ENCODE peak calls at places on chromosomes 4 and X, in five cellular contexts. C is fibroblast of mammary gland, N is epithelial cell of esophagus, X is glutamatergic neuron, O is GM06990. L is an unnamed sample.

GRCh38 chrX:145563159-145563558 is 254.5 kb upstream of the SLITRK2 start:
- DNase-seq in C (no peak), X (no peak), N (no peak), O (no peak), L (no peak)

GRCh38 chrX:19332983-19333382 is 10.7 kb upstream of the PDHA1 start:
- DNase-seq in O (no peak), X (no peak), C (peak), N (no peak), L (no peak)

GRCh38 chrX:78125148-78125547 is 14.3 kb downstream of the TAF9B start:
- DNase-seq in O (no peak), C (no peak), X (no peak), N (no peak), L (no peak)

GRCh38 chr4:16056681-16057400 is 27.0 kb downstream of the PROM1 start:
- DNase-seq in X (no peak), N (no peak), C (no peak), O (no peak), L (no peak)

GRCh38 chrX:41559662-41560061 is 112.5 kb downstream of the NYX start:
- DNase-seq in X (no peak), C (peak), N (peak), O (no peak), L (no peak)

GRCh38 chr4:7101692-7102515 is 34.0 kb upstream of the GRPEL1 start:
- DNase-seq in C (peak), N (peak), X (peak), O (peak), L (no peak)

GRCh38 chr4:154164931-154165839 is 326.4 kb downstream of the DCHS2 start:
- DNase-seq in C (peak), O (peak), X (no peak), N (peak), L (no peak)

GRCh38 chrX:107579956-107580355 is 48.4 kb upstream of the PRPS1 start:
- DNase-seq in N (peak), X (no peak), C (peak), O (no peak), L (no peak)

GRCh38 chr4:108018884-108019187 is 29.1 kb downstream of the HADH start:
- DNase-seq in N (no peak), O (no peak), X (no peak), C (no peak), L (no peak)

GRCh38 chr4:52199574-52200338 is 148.7 kb downstream of the SPATA18 start:
- DNase-seq in N (peak), C (peak), X (no peak), O (no peak), L (no peak)

GRCh38 chrX:74133156-74133796 is 170.7 kb upstream of the ZCCHC13 start:
- DNase-seq in O (peak), C (peak), N (peak), X (no peak), L (no peak)

GRCh38 chrX:54633641-54634040 is 103.6 kb downstream of the GNL3L start:
- DNase-seq in N (peak), X (no peak), O (no peak), C (peak), L (no peak)

GRCh38 chrX:126552313-126553022 is at the start of gene DCAF12L1:
- DNase-seq in C (no peak), X (peak), N (no peak), O (peak), L (no peak)

GRCh38 chrX:140503714-140504351 is 1.0 kb downstream of the SOX3 start:
- DNase-seq in O (no peak), N (no peak), X (peak), C (no peak), L (no peak)

GRCh38 chrX:111568356-111568755 is 56.9 kb downstream of the SERTM2 start:
- DNase-seq in X (no peak), O (no peak), C (peak), N (peak), L (no peak)

GRCh38 chr4:158297866-158298265 is 87.6 kb downstream of the TMEM144 start:
- DNase-seq in O (no peak), N (no peak), X (no peak), C (no peak), L (no peak)

GRCh38 chrX:27622883-27623282 is 32.7 kb downstream of the DCAF8L2 start:
- DNase-seq in C (no peak), X (no peak), N (no peak), O (no peak), L (no peak)

GRCh38 chrX:135484636-135485289 is 35.7 kb upstream of the INTS6L start:
- DNase-seq in X (no peak), N (peak), C (peak), O (no peak), L (no peak)

GRCh38 chr4:78057600-78058560 is 757 bp downstream of the FRAS1 start:
- DNase-seq in N (peak), C (peak), O (peak), X (peak), L (peak)

GRCh38 chrX:40056420-40056819 is 41.3 kb downstream of the BCOR start:
- DNase-seq in C (no peak), N (no peak), O (no peak), X (no peak), L (no peak)

GRCh38 chr4:76308548-76308947 is 2.0 kb downstream of the STBD1 start:
- DNase-seq in N (no peak), C (no peak), X (peak), O (no peak), L (no peak)

GRCh38 chrX:66728818-66729271 is 90.0 kb upstream of the EDA2R start:
- DNase-seq in N (peak), X (peak), C (peak), O (peak), L (peak)

GRCh38 chr4:36254355-36254754 is 10.0 kb upstream of the ARAP2 start:
- DNase-seq in N (no peak), X (no peak), O (no peak), C (no peak), L (no peak)

GRCh38 chrX:48893556-48894348 is 3.8 kb downstream of the TIMM17B start:
- DNase-seq in X (no peak), O (no peak), N (no peak), C (no peak), L (no peak)

GRCh38 chr4:53640576-53641459 is 49.5 kb upstream of the LNX1 start:
- DNase-seq in X (no peak), O (peak), N (no peak), C (no peak), L (no peak)

GRCh38 chr4:89249313-89249712 is 58.3 kb downstream of the GPRIN3 start:
- DNase-seq in X (no peak), N (no peak), O (no peak), C (no peak), L (no peak)

GRCh38 chr4:46894841-46895240 is 14.2 kb downstream of the COX7B2 start:
- DNase-seq in N (no peak), O (no peak), C (no peak), X (no peak), L (no peak)

GRCh38 chr4:37431417-37431743 is 186.8 kb downstream of the NWD2 start:
- DNase-seq in X (no peak), N (no peak), O (no peak), C (no peak), L (no peak)

GRCh38 chrX:39058724-39059123 is 257.5 kb downstream of the MID1IP1 start:
- DNase-seq in N (peak), C (no peak), X (no peak), O (no peak), L (no peak)

GRCh38 chr4:55491486-55491885 is 55.2 kb downstream of the CLOCK start:
- DNase-seq in C (peak), O (no peak), N (no peak), X (no peak), L (no peak)

GRCh38 chr4:150045410-150045809 is 32.8 kb upstream of the DCLK2 start:
- DNase-seq in N (no peak), X (no peak), C (no peak), O (no peak), L (no peak)

GRCh38 chrX:77962068-77962902 is 7.2 kb downstream of the PGAM4 start:
- DNase-seq in C (no peak), X (no peak), N (no peak), O (no peak), L (no peak)

DNA sequence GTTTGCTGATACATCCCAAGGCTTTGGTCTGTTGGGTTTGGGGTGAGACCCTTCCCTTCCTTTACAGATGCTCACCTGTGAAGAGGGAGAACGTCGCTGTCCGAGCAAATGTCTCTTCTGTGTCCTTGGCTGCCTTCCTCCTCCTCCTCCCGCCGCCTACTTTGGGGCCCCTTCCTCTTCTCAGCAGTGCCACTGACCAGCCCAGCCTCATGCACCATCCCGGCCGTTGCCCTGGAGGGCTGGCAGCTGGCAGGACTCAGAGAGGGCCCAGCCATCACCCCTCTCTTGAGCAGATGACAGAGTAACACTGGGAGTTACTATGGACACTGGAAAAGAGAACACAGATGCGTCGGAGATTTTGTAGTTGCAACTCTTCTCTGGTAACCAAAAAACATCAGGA is 68.2 kb downstream of the TRMT44 start:
- DNase-seq in N (no peak), X (no peak), C (no peak), O (no peak), L (no peak)
- TF ChIP-seq CTCF in N (no peak), X (no peak), C (no peak), O (no peak), L (no peak)

DNA sequence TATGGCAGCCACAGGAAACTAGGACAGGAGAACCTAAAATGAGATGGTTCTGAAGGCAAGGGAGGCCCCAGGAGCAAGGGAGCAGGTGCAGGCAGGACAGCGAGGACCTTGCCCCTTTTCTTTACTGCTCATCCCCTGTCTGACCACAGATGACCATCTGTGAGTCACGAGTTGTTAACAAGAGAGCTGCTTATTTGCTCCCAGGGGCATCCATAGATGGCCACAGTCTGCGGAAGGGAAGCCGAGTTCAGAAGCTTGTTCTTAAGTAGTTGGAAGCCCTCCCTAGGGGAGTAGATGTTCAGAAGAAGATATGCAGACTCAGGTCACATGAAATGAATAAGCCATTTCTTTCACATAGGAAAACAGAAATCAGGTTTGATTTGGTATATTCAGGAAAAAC is 69.4 kb downstream of the EVC2 start:
- DNase-seq in O (no peak), C (peak), X (peak), N (peak), L (no peak)
- TF ChIP-seq CTCF in O (no peak), C (no peak), X (no peak), N (no peak), L (no peak)

GRCh38 chr4:80539190-80539589 is 203.7 kb downstream of the CFAP299 start:
- DNase-seq in O (no peak), C (no peak), X (no peak), N (no peak), L (no peak)
- TF ChIP-seq CTCF in O (no peak), C (no peak), X (no peak), N (no peak), L (no peak)

GRCh38 chr4:166169111-166169510 is 296.1 kb downstream of the TLL1 start:
- DNase-seq in N (peak), X (peak), O (no peak), C (peak), L (no peak)
- TF ChIP-seq CTCF in N (peak), X (no peak), O (peak), C (peak), L (no peak)

GRCh38 chrX:153871451-153871850 is 14.5 kb downstream of the L1CAM start:
- DNase-seq in C (no peak), X (peak), N (no peak), O (no peak), L (no peak)

GRCh38 chrX:153870288-153870690 is 15.7 kb downstream of the L1CAM start:
- DNase-seq in O (no peak), X (no peak), N (no peak), C (no peak), L (no peak)

GRCh38 chrX:153871946-153872878 is 13.8 kb downstream of the L1CAM start:
- DNase-seq in X (no peak), C (no peak), O (no peak), N (no peak), L (no peak)

GRCh38 chrX:153869473-153870287 is 16.3 kb downstream of the L1CAM start:
- DNase-seq in N (no peak), X (no peak), O (no peak), C (no peak), L (no peak)

GRCh38 chrX:153870791-153871360 is 15.1 kb downstream of the L1CAM start:
- DNase-seq in C (no peak), O (no peak), X (no peak), N (no peak), L (no peak)
- TF ChIP-seq CTCF in C (no peak), O (peak), X (no peak), N (no peak), L (no peak)

GRCh38 chr4:151866266-151866918 is 105.6 kb upstream of the GATB start:
- DNase-seq in O (no peak), C (no peak), N (no peak), X (no peak), L (no peak)
- TF ChIP-seq CTCF in O (no peak), C (no peak), N (no peak), X (no peak), L (no peak)